ENCODE peak calls at places on chromosomes 13 and 19, in nine cellular contexts. Z, B, I, S, W, X, P, U and D are unnamed samples.

GRCh38 chr19:48152552-48152951 is 17.6 kb downstream of the LIG1 start:
- DNase-seq in Z (peak; percentile 25), I (peak; percentile 55), U (peak; percentile 5), W (peak; percentile 68), P (peak; percentile 69), X (peak; percentile 65), B (peak; percentile 81), S (peak; percentile 47), D (peak; percentile 70)

GRCh38 chr19:46728693-46729339 is 11.9 kb upstream of the PRKD2 start:
- DNase-seq in I (peak; percentile 58), P (peak; percentile 85), X (peak; percentile 88), B (peak; percentile 90), W (peak; percentile 71), Z (no peak), S (peak; percentile 77), U (peak; percentile 26), D (peak; percentile 63)

GRCh38 chr19:55461974-55462628 is 659 bp upstream of the ISOC2 start:
- DNase-seq in Z (no peak), W (peak; percentile 66), B (no peak), U (no peak), P (no peak), I (no peak), S (no peak), X (no peak), D (no peak)

GRCh38 chr13:33341861-33342452 is 56.4 kb upstream of the STARD13 start:
- DNase-seq in I (no peak), B (no peak), W (no peak), U (no peak), P (no peak), S (no peak), Z (no peak), X (no peak), D (no peak)

GRCh38 chr19:913080-913748 is at the start of gene R3HDM4:
- DNase-seq in X (peak; percentile 80), U (peak; percentile 62), B (peak; percentile 82), W (peak; percentile 66), P (peak; percentile 68), I (peak; percentile 63), Z (no peak), S (peak; percentile 80), D (peak; percentile 46)

GRCh38 chr13:44331912-44332840 is 41.4 kb upstream of the SERP2 start:
- DNase-seq in I (peak; percentile 13), U (no peak), W (peak; percentile 97), S (peak; percentile 20), X (no peak), Z (no peak), P (no peak), B (no peak), D (peak; percentile 44)

GRCh38 chr19:3398114-3398899 is 31.9 kb downstream of the NFIC start:
- DNase-seq in I (peak; percentile 81), W (peak; percentile 36), S (peak; percentile 23), Z (no peak), X (no peak), P (peak; percentile 63), B (no peak), U (peak; percentile 52), D (no peak)

GRCh38 chr19:38149597-38149996 is 74.4 kb downstream of the DPF1 start:
- DNase-seq in X (no peak), Z (no peak), W (peak; percentile 14), B (no peak), P (peak; percentile 44), U (no peak), I (no peak), S (no peak), D (no peak)

GRCh38 chr13:49635599-49636433 is 7.5 kb downstream of the ARL11 start:
- DNase-seq in P (peak; percentile 89), W (peak; percentile 87), U (no peak), I (no peak), S (peak; percentile 26), X (no peak), Z (no peak), B (peak; percentile 58), D (no peak)